ENCODE peak calls at places on chromosomes 3 and 15, in four cellular contexts. N is tibial nerve, K is stomach, D is GM23338. S is an unnamed sample. For H3K36me3 and H3K27me3, the result is how much of the 10 kb centered on the place peaks cover.

GRCh38 chr15:81880314-81880713 is 165.5 kb downstream of the MEX3B start:
- DNase-seq in K (no peak), D (no peak), N (no peak), S (no peak)

GRCh38 chr15:69926011-69926410 is 171.7 kb downstream of the TLE3 start:
- DNase-seq in D (no peak), K (no peak), N (no peak), S (no peak)

GRCh38 chr3:128736598-128736997 is 10.6 kb downstream of the RAB7A start:
- DNase-seq in D (no peak), K (no peak), N (no peak), S (no peak)

GRCh38 chr3:151327571-151328198 is 1.7 kb downstream of the P2RY13 start:
- DNase-seq in K (no peak), D (peak), N (no peak), S (no peak)

GRCh38 chr15:57340673-57341259 is 35.5 kb upstream of the CGNL1 start:
- DNase-seq in N (peak), D (peak), K (peak), S (no peak)

GRCh38 chr3:134353171-134353825 is 20.9 kb downstream of the AMOTL2 start:
- DNase-seq in K (no peak), N (no peak), D (no peak), S (no peak)

GRCh38 chr3:139537795-139538538 is 1.6 kb downstream of the RBP1 start:
- DNase-seq in N (no peak), D (no peak), K (no peak), S (peak)

GRCh38 chr15:28875461-28875965 is 10.3 kb upstream of the APBA2 start:
- DNase-seq in K (no peak), D (no peak), N (no peak), S (no peak)

GRCh38 chr15:63597033-63597790 is at the start of gene FBXL22:
- DNase-seq in N (no peak), K (no peak), D (peak), S (peak)

GRCh38 chr3:196969001-196969659 is 497 bp upstream of the PIGZ start:
- DNase-seq in K (no peak), N (no peak), D (peak), S (no peak)

GRCh38 chr3:196706313-196706712 is 5.7 kb downstream of the CEP19 start:
- DNase-seq in D (no peak), K (no peak), N (no peak), S (no peak)

GRCh38 chr3:29064085-29064484 is 216.8 kb upstream of the RBMS3 start:
- DNase-seq in K (no peak), N (no peak), D (no peak), S (no peak)

DNA sequence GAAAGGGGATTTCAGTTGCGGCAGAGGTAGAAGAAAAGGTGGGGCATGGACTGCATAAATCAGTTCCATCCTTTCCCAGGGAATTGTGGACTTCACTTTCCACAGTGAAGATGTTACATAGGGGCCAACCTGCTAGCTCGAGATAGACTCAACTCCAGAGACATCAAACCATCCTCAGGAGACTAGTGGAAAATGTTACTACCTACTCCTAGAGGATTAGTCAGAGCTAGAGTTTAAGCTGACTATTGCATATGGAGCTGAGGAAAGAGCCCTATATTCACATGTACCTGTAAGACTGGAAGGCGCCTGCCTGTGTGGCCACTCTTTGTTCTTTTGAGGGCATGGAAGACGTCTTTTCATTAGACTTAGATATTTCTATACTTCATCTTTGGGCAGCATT is 69.2 kb downstream of the KLHL25 start:
- DNase-seq in D (no peak), K (no peak), N (no peak), S (no peak)
- H3K36me3 ChIP-seq in D (under half), K (half or more), N (under half), S (half or more)

GRCh38 chr15:95132774-95133173 is 901.4 kb downstream of the MCTP2 start:
- DNase-seq in K (no peak), D (no peak), N (no peak), S (no peak)
- H3K4me3 ChIP-seq in K (no peak), D (no peak), N (no peak), S (no peak)

DNA sequence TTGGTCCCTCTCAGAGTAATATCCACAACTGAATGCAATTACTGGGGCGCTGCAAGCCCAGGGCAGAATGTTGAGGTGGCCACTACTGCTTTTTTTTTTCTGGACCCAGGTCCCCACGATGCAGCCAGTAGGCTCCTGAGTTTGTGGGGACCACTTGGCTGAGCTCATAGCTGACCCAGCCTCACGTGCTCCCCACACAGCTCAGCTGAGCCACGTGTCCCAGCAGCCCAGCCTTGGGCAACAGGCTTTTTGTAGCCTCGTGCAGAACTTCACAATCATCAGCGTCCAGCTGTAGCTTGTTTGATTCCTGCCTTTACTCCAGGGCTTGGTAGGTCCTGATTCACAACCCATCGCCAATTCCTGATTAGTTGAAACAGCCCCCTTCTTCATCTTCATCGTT is 117.3 kb downstream of the ETFA start:
- DNase-seq in D (no peak), K (no peak), N (no peak), S (no peak)
- H3K27me3 ChIP-seq in D (under half), K (under half), N (under half), S (under half)

DNA sequence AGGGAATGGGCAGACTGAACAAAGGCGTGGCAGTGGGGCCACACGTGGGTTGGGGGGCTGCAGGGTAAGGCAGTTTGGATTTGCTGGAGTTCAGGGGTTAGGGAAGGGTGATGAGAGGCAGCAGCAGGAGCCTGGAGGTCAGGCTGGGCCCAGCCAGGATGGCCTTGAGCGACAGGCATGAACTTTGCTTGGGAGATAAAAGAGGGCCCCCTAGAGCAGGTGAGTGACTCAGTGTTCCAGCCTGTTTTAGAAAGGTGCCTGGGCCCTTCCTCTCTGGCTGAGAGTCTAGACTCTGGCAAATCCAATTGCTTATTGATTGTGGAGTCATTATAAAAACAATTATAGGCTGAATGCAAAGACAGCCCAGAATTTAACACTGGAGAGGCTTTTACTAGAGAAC is 75.1 kb downstream of the RAB11A start:
- DNase-seq in K (no peak), N (no peak), D (no peak), S (no peak)
- H3K36me3 ChIP-seq in K (under half), N (under half), D (under half), S (under half)

DNA sequence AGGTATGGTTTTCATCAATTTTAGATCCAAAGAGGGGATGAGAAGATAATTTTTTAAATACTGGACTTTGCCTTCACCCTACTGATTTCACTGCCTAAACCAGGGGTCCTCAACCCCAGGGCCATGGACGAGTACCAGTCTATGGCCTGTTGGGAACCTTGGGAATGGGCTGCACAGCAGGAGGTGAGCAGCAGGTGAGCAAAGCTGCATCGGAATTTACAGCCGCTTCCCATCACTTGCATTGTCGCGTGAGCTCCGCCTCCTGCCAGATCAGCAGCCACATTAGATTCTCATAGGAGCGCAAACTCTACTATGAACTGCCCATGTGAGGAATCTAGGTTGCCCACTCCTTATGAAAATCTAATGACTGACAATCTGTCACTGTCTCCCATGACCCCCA is 76.3 kb upstream of the TTBK2 start:
- DNase-seq in N (no peak), D (peak), K (no peak), S (no peak)
- H3K4me3 ChIP-seq in N (no peak), D (no peak), K (no peak), S (no peak)

DNA sequence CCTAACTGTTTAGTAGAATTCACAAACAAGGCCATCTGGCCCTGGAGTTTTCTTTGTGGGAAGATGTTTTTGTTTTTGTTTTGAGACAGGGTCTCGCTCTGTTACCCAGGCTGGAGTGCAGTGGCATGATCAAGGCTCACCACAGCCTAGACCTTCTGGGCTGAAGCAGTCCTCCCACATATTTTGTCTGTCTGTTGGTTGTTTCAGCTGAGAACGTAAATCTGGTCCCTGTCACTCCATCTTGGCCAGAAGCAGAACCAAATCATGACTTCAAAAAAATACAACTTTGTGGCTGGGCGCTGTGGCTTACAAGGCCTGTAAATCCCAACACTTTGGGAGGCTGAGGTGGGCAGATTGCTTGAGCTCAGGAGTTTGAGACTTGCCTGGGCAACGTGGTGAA is 27.1 kb downstream of the MRAS start:
- DNase-seq in K (no peak), D (no peak), N (no peak), S (no peak)
- H3K27me3 ChIP-seq in K (under half), D (under half), N (under half), S (under half)

GRCh38 chr15:50652671-50653070 is 33.9 kb downstream of the TRPM7 start:
- DNase-seq in N (no peak), D (peak), K (no peak), S (no peak)
- H3K36me3 ChIP-seq in N (under half), D (under half), K (half or more), S (under half)

DNA sequence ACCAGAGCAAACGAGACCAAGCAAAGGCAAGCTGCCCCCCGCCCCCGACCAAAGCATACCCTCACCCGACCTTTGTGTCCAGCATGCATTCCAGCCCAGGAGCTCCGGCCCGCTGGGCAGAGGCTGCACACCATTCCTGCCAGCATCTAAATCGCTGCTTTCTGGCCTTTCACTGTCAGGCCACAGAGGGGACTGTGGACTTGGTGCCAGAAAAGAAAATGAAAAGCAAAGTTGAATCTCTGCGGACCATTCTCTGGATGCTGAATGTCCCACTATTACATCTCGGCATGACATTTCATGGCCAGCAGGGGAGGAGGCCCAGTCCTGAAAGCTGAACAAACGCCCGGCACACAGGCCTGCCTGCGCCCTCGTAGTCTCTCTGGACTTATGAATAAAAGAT is 13.0 kb downstream of the IL17RD start:
- DNase-seq in K (no peak), D (no peak), N (no peak), S (no peak)
- H3K4me3 ChIP-seq in K (no peak), D (peak), N (peak), S (no peak)